ENCODE peak calls at places on chromosomes 5 and 9, in eight cellular contexts. A is HCT116; K is mammary epithelial cell; Q is right atrium auricular region; G is heart right ventricle; I is CD8-positive, alpha-beta memory T cell; R is body of pancreas; Z is cardiac muscle cell. U is an unnamed sample. For H3K4me1, the result is how much of the 10 kb centered on the place peaks cover.

GRCh38 chr9:124419832-124420489 is 4.7 kb upstream of the PSMB7 start:
- DNase-seq in R (no peak), I (no peak), K (no peak), G (no peak), Q (no peak), Z (no peak), A (no peak), U (no peak)

GRCh38 chr5:128329542-128329941 is 208.5 kb downstream of the FBN2 start:
- DNase-seq in K (no peak), G (no peak), Z (no peak), R (no peak), I (no peak), A (no peak), Q (no peak), U (no peak)

GRCh38 chr5:57432876-57433275 is 49.7 kb downstream of the ACTBL2 start:
- DNase-seq in R (no peak), K (peak), A (peak), Z (no peak), G (no peak), Q (no peak), I (no peak), U (no peak)

GRCh38 chr5:172834570-172835245 is 657 bp downstream of the ERGIC1 start:
- DNase-seq in A (no peak), Q (no peak), Z (peak), I (no peak), K (no peak), G (no peak), R (peak), U (no peak)

GRCh38 chr5:5141625-5142527 is 1.7 kb downstream of the ADAMTS16 start:
- DNase-seq in R (peak), Z (peak), I (peak), Q (peak), G (no peak), K (peak), A (peak), U (peak)

GRCh38 chr5:75993638-75994037 is 89.5 kb upstream of the SV2C start:
- DNase-seq in R (no peak), Q (no peak), I (no peak), A (no peak), K (no peak), G (no peak), Z (no peak), U (no peak)

GRCh38 chr9:121770415-121771273 is 119.2 kb downstream of the DAB2IP start:
- DNase-seq in K (no peak), R (no peak), A (no peak), G (peak), I (no peak), Q (no peak), Z (no peak), U (peak)

GRCh38 chr5:178576591-178577351 is 13.4 kb downstream of the COL23A1 start:
- DNase-seq in R (no peak), G (peak), Q (peak), I (no peak), Z (peak), A (no peak), K (no peak), U (no peak)

GRCh38 chr9:100739208-100739607 is 161.3 kb downstream of the CAVIN4 start:
- DNase-seq in G (no peak), K (no peak), Q (no peak), I (no peak), R (no peak), A (no peak), Z (no peak), U (no peak)

GRCh38 chr9:100350188-100350587 is 2.6 kb downstream of the TEX10 start:
- DNase-seq in G (no peak), Q (no peak), I (no peak), A (no peak), K (no peak), R (no peak), Z (no peak), U (no peak)

GRCh38 chr5:120823316-120823715 is 359.2 kb downstream of the PRR16 start:
- DNase-seq in I (no peak), A (no peak), Z (no peak), K (no peak), Q (no peak), R (no peak), G (no peak), U (no peak)

GRCh38 chr5:33277061-33277460 is 163.7 kb upstream of the TARS1 start:
- DNase-seq in G (no peak), R (no peak), I (no peak), Q (no peak), K (no peak), Z (no peak), A (no peak), U (no peak)

GRCh38 chr5:172561151-172561550 is 79.9 kb upstream of the NEURL1B start:
- DNase-seq in R (no peak), G (no peak), Q (no peak), Z (no peak), A (no peak), I (no peak), K (peak), U (no peak)

GRCh38 chr5:59358497-59358896 is 535.0 kb downstream of the PDE4D start:
- DNase-seq in I (no peak), R (no peak), G (no peak), K (no peak), Q (no peak), A (no peak), Z (peak), U (peak)

GRCh38 chr9:113154936-113155335 is 4.1 kb downstream of the SLC31A2 start:
- DNase-seq in K (no peak), Q (no peak), A (no peak), R (no peak), G (no peak), Z (no peak), I (no peak), U (no peak)

GRCh38 chr9:25827626-25828025 is 149.4 kb upstream of the TUSC1 start:
- DNase-seq in A (no peak), K (no peak), R (no peak), I (no peak), Q (no peak), Z (no peak), G (no peak), U (no peak)

GRCh38 chr9:136578915-136579637 is 33.2 kb upstream of the NOTCH1 start:
- DNase-seq in R (peak), G (peak), Q (no peak), K (peak), Z (peak), I (no peak), A (peak), U (peak)

GRCh38 chr5:143445726-143446125 is 42.2 kb upstream of the NR3C1 start:
- DNase-seq in I (no peak), Q (no peak), G (no peak), K (no peak), Z (no peak), R (no peak), A (no peak), U (no peak)

GRCh38 chr5:59712836-59713487 is 180.6 kb downstream of the PDE4D start:
- DNase-seq in R (no peak), Z (no peak), G (no peak), K (no peak), Q (no peak), A (no peak), I (no peak), U (no peak)

GRCh38 chr9:87337335-87338074 is 160.2 kb upstream of the DAPK1 start:
- DNase-seq in K (peak), G (no peak), A (no peak), I (no peak), R (peak), Q (no peak), Z (peak), U (no peak)

GRCh38 chr5:100731768-100732167 is 171.3 kb downstream of the ST8SIA4 start:
- DNase-seq in Q (no peak), Z (no peak), K (no peak), R (no peak), A (no peak), I (no peak), G (no peak), U (no peak)

GRCh38 chr5:153543959-153544470 is 53.5 kb downstream of the GRIA1 start:
- DNase-seq in Z (no peak), I (no peak), R (no peak), G (no peak), K (no peak), Q (no peak), A (no peak), U (no peak)

GRCh38 chr5:79074641-79075040 is 5.1 kb downstream of the BHMT2 start:
- DNase-seq in K (peak), Q (no peak), G (no peak), R (no peak), I (no peak), A (no peak), Z (no peak), U (no peak)

GRCh38 chr9:105142406-105143092 is 101.9 kb upstream of the SLC44A1 start:
- DNase-seq in R (no peak), G (no peak), A (no peak), Q (no peak), I (no peak), Z (no peak), K (no peak), U (no peak)

GRCh38 chr5:66415208-66415607 is 181.0 kb upstream of the MAST4 start:
- DNase-seq in K (no peak), I (no peak), Q (no peak), Z (no peak), R (no peak), G (no peak), A (no peak), U (no peak)

GRCh38 chr9:131398204-131398603 is 4.3 kb downstream of the PRRC2B start:
- DNase-seq in Q (no peak), I (peak), Z (no peak), A (no peak), R (peak), K (peak), G (peak), U (no peak)

GRCh38 chr9:86434039-86434726 is 80.0 kb upstream of the TUT7 start:
- DNase-seq in A (peak), Z (peak), K (peak), I (no peak), Q (peak), G (no peak), R (peak), U (no peak)

GRCh38 chr9:128150594-128151342 is 1.5 kb downstream of the LCN2 start:
- DNase-seq in Q (no peak), K (no peak), Z (peak), A (peak), G (no peak), I (no peak), R (no peak), U (peak)

GRCh38 chr5:123350744-123351143 is 72.5 kb downstream of the CEP120 start:
- DNase-seq in A (no peak), G (no peak), Z (no peak), I (no peak), K (no peak), R (no peak), Q (no peak), U (no peak)

GRCh38 chr5:45694255-45694834 is 1.8 kb downstream of the HCN1 start:
- DNase-seq in Z (peak), Q (no peak), K (no peak), A (no peak), R (no peak), G (no peak), I (no peak), U (no peak)

GRCh38 chr5:158822099-158822498 is 277.6 kb downstream of the EBF1 start:
- DNase-seq in Z (no peak), A (no peak), K (no peak), G (no peak), I (no peak), R (no peak), Q (no peak), U (no peak)

GRCh38 chr5:103315455-103315854 is 56.9 kb downstream of the MACIR start:
- DNase-seq in K (no peak), Q (no peak), G (no peak), A (no peak), Z (no peak), R (no peak), I (no peak), U (no peak)

GRCh38 chr5:860506-861150 is 9.8 kb upstream of the ZDHHC11 start:
- DNase-seq in Z (no peak), A (no peak), I (no peak), Q (no peak), G (no peak), R (no peak), K (no peak), U (no peak)

GRCh38 chr5:151139646-151140045 is 17.9 kb downstream of the ANXA6 start:
- DNase-seq in Q (no peak), G (no peak), K (no peak), A (no peak), I (no peak), Z (no peak), R (no peak), U (no peak)

GRCh38 chr5:50967388-50968039 is 301.1 kb downstream of the PARP8 start:
- DNase-seq in G (no peak), R (peak), Z (peak), Q (no peak), A (no peak), I (no peak), K (no peak), U (no peak)

GRCh38 chr9:16309350-16310271 is 560.9 kb downstream of the BNC2 start:
- DNase-seq in Q (peak), R (peak), G (peak), I (no peak), Z (no peak), A (no peak), K (no peak), U (peak)

GRCh38 chr5:92581249-92581648 is 999.8 kb downstream of the NR2F1-AS1 start:
- DNase-seq in Z (no peak), I (no peak), Q (no peak), K (no peak), R (no peak), G (no peak), A (no peak), U (no peak)

GRCh38 chr5:135887881-135888614 is 7.6 kb downstream of the IL9 start:
- DNase-seq in A (no peak), Q (no peak), Z (peak), R (no peak), K (no peak), G (no peak), I (no peak), U (no peak)

GRCh38 chr5:1155191-1156032 is 43.5 kb upstream of the SLC12A7 start:
- DNase-seq in Q (no peak), Z (no peak), R (no peak), G (peak), I (no peak), K (no peak), A (no peak), U (no peak)

GRCh38 chr9:4855861-4856260 is 63.1 kb downstream of the RCL1 start:
- DNase-seq in Z (no peak), G (no peak), R (no peak), K (peak), I (no peak), Q (no peak), A (no peak), U (no peak)

GRCh38 chr9:4849364-4849763 is 56.6 kb downstream of the RCL1 start:
- DNase-seq in Q (no peak), K (no peak), R (no peak), A (no peak), Z (no peak), G (no peak), I (no peak), U (no peak)

GRCh38 chr9:4852419-4852818 is 59.7 kb downstream of the RCL1 start:
- DNase-seq in R (no peak), G (no peak), Q (no peak), K (no peak), Z (no peak), I (no peak), A (no peak), U (no peak)

GRCh38 chr9:4854191-4854590 is 61.4 kb downstream of the RCL1 start:
- DNase-seq in A (no peak), Z (no peak), K (no peak), I (no peak), Q (no peak), G (no peak), R (no peak), U (no peak)

DNA sequence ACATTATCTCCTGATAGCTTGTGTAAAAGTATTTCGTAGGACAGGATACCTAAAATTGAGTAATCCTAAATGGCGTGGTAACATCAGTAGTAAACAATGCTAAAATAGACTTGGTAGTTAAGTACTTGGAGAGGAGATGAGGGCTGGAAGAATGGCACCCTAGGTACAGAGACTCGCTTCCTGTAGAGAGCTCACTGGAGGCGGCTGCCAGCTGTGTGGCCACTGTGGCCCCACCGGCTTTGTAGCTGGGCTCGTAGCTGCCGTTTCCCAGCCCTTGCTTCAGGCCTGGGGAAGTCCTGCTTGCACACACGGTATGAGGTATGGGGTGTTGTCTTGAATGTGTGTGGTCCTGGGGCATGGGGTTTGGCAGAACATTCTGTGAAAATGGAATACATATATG is 57.9 kb downstream of the RCL1 start:
- DNase-seq in K (no peak), R (no peak), A (no peak), I (no peak), Q (no peak), G (no peak), Z (no peak), U (no peak)
- H3K27ac ChIP-seq in K (no peak), R (no peak), A (no peak), I (no peak), Q (no peak), G (no peak), Z (no peak), U (no peak)

GRCh38 chr5:139392324-139392677 is 2.6 kb upstream of the MZB1 start:
- DNase-seq in G (no peak), Z (no peak), I (no peak), K (no peak), R (no peak), Q (no peak), A (no peak), U (no peak)
- H3K4me1 ChIP-seq in G (half or more), Z (under half), I (under half), K (under half), R (under half), Q (under half), A (under half), U (half or more)

DNA sequence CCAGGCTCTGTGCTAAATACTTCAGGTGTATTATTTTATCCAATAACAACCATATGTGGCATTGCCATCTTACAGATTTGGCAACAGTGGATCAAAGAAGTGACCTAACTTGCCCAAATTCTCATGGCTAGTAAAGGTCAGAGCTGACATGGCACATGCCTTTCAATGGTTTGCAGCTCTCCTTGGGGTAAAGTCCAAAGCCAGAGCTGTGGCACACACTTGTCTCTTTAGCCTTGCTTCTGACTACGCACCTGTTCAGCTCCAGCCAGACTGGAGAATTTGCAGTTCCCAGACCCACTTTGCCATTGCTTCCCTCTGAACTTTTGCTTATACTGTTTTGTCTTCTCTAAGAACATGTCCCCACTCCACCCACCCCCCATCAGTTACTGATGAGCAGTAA is 5.9 kb downstream of the SLC35A4 start:
- DNase-seq in I (no peak), K (no peak), R (no peak), Q (no peak), A (no peak), G (no peak), Z (no peak), U (no peak)
- H3K27ac ChIP-seq in I (no peak), K (no peak), R (no peak), Q (peak), A (no peak), G (no peak), Z (no peak), U (peak)

GRCh38 chr9:92266486-92266885 is 27.0 kb downstream of the IARS1 start:
- DNase-seq in G (no peak), A (no peak), K (no peak), Q (no peak), I (no peak), R (no peak), Z (no peak), U (no peak)

GRCh38 chr9:92257327-92257726 is 36.2 kb downstream of the IARS1 start:
- DNase-seq in A (no peak), Q (no peak), I (no peak), Z (no peak), R (no peak), G (no peak), K (no peak), U (no peak)

GRCh38 chr9:92265159-92265558 is 28.3 kb downstream of the IARS1 start:
- DNase-seq in Q (no peak), A (no peak), R (no peak), I (no peak), G (no peak), K (peak), Z (no peak), U (no peak)

GRCh38 chr9:92263131-92263530 is 30.4 kb downstream of the IARS1 start:
- DNase-seq in A (no peak), K (no peak), G (no peak), R (no peak), I (no peak), Z (no peak), Q (no peak), U (no peak)
- H3K4me1 ChIP-seq in A (under half), K (under half), G (under half), R (under half), I (under half), Z (under half), Q (under half), U (under half)

GRCh38 chr5:11563822-11564221 is 340.4 kb downstream of the CTNND2 start:
- DNase-seq in Q (no peak), Z (no peak), R (no peak), G (no peak), I (no peak), K (no peak), A (no peak), U (no peak)
- H3K27ac ChIP-seq in Q (no peak), Z (no peak), R (no peak), G (no peak), I (no peak), K (no peak), A (no peak), U (no peak)